ENCODE peak calls at places on chromosomes 12 and 14, in four cellular contexts. L, B, V and G are unnamed samples.

GRCh38 chr14:99320621-99321235 is 48.7 kb upstream of the BCL11B start:
- DNase-seq in V (no peak), B (no peak), L (no peak), G (peak; percentile 54)

GRCh38 chr12:120669055-120669828 is 17.7 kb upstream of the MLEC start:
- DNase-seq in B (no peak), V (no peak), L (no peak), G (no peak)

GRCh38 chr12:130783110-130783715 is 55.8 kb downstream of the STX2 start:
- DNase-seq in B (no peak), V (no peak), L (no peak), G (no peak)

GRCh38 chr14:49766839-49767238 is 1.1 kb upstream of the KLHDC2 start:
- DNase-seq in V (no peak), B (no peak), L (no peak), G (peak; percentile 61)

GRCh38 chr14:51448831-51449665 is 202.7 kb upstream of the FRMD6 start:
- DNase-seq in B (no peak), L (no peak), V (no peak), G (no peak)

GRCh38 chr12:122669397-122670070 is 33.6 kb downstream of the HCAR2 start:
- DNase-seq in V (no peak), B (no peak), L (no peak), G (no peak)

GRCh38 chr14:67240168-67240932 is 885 bp upstream of the PALS1 start:
- DNase-seq in B (no peak), L (peak; percentile 63), V (peak; percentile 88), G (peak; percentile 76)

GRCh38 chr12:126354633-126355032 is 1289.4 kb downstream of the AACS start:
- DNase-seq in L (no peak), V (no peak), B (no peak), G (no peak)

GRCh38 chr12:95051241-95051640 is 22.2 kb downstream of the NR2C1 start:
- DNase-seq in V (no peak), B (no peak), L (no peak), G (no peak)

GRCh38 chr14:64632056-64632455 is 72.2 kb upstream of the PLEKHG3 start:
- DNase-seq in B (no peak), L (no peak), V (no peak), G (no peak)

GRCh38 chr12:49644620-49644994 is 21.2 kb downstream of the PRPF40B start:
- DNase-seq in V (peak; percentile 86), B (peak; percentile 77), L (peak; percentile 85), G (peak; percentile 94)

GRCh38 chr14:104249706-104250105 is 111.3 kb downstream of the KIF26A start:
- DNase-seq in L (peak; percentile 13), V (no peak), B (no peak), G (no peak)

GRCh38 chr12:113361574-113362370 is 3.4 kb downstream of the PLBD2 start:
- DNase-seq in B (no peak), L (no peak), V (no peak), G (no peak)

GRCh38 chr12:1540690-1541089 is 53.7 kb downstream of the FBXL14 start:
- DNase-seq in V (no peak), L (no peak), B (no peak), G (no peak)

GRCh38 chr14:91170504-91171121 is 56.7 kb downstream of the DGLUCY start:
- DNase-seq in B (no peak), L (no peak), V (no peak), G (no peak)

GRCh38 chr14:34522496-34522895 is 17.0 kb downstream of the EAPP start:
- DNase-seq in V (no peak), B (no peak), L (no peak), G (no peak)

GRCh38 chr12:52494518-52494917 is 1.5 kb upstream of the KRT6A start:
- DNase-seq in B (no peak), L (no peak), V (no peak), G (no peak)

GRCh38 chr14:87081004-87081403 is 912.0 kb downstream of the GALC start:
- DNase-seq in V (no peak), L (no peak), B (no peak), G (no peak)